ENCODE peak calls at places on chromosomes 6 and 20, in six cellular contexts. X is brain microvascular endothelial cell, G is psoas muscle, O is fibroblast of the aortic adventitia, F is PC-3, C is HFF-Myc. J is an unnamed sample.

GRCh38 chr6:130516604-130517003 is 150.8 kb downstream of the TMEM200A start:
- DNase-seq in X (no peak), G (no peak), O (no peak), F (no peak), C (no peak), J (no peak)

GRCh38 chr6:101011165-101011564 is 130.0 kb upstream of the ASCC3 start:
- DNase-seq in X (no peak), G (no peak), O (no peak), F (peak; percentile 74), C (no peak), J (no peak)

GRCh38 chr20:50651676-50652075 is 39.7 kb downstream of the RIPOR3 start:
- DNase-seq in X (no peak), G (no peak), O (no peak), F (no peak), C (no peak), J (no peak)

GRCh38 chr20:9129756-9130155 is 60.9 kb downstream of the PLCB4 start:
- DNase-seq in X (no peak), G (no peak), O (no peak), F (no peak), C (no peak), J (no peak)

GRCh38 chr6:41302638-41303037 is 16.2 kb upstream of the TREM1 start:
- DNase-seq in X (no peak), G (no peak), O (no peak), F (no peak), C (no peak), J (no peak)

GRCh38 chr20:38227578-38228360 is 32.8 kb downstream of the KIAA1755 start:
- DNase-seq in X (no peak), G (no peak), O (no peak), F (no peak), C (no peak), J (no peak)

GRCh38 chr6:37679539-37680476 is 17.9 kb downstream of the MDGA1 start:
- DNase-seq in X (no peak), G (no peak), O (no peak), F (no peak), C (no peak), J (no peak)

GRCh38 chr20:4511776-4512175 is 209.9 kb upstream of the PRND start:
- DNase-seq in X (no peak), G (no peak), O (no peak), F (no peak), C (no peak), J (no peak)

GRCh38 chr6:40426341-40427066 is 160.7 kb downstream of the LRFN2 start:
- DNase-seq in X (no peak), G (no peak), O (no peak), F (no peak), C (no peak), J (no peak)

GRCh38 chr20:12967932-12968331 is 40.8 kb upstream of the SPTLC3 start:
- DNase-seq in X (no peak), G (no peak), O (no peak), F (no peak), C (no peak), J (no peak)

GRCh38 chr6:137699036-137699683 is 167.9 kb upstream of the TNFAIP3 start:
- DNase-seq in X (no peak), G (no peak), O (no peak), F (peak; percentile 23), C (no peak), J (no peak)
- H3K4me3 ChIP-seq in X (no peak overlapping the region), G (no peak overlapping the region), O (no peak overlapping the region), F (no peak overlapping the region), C (no peak overlapping the region), J (no peak overlapping the region)

DNA sequence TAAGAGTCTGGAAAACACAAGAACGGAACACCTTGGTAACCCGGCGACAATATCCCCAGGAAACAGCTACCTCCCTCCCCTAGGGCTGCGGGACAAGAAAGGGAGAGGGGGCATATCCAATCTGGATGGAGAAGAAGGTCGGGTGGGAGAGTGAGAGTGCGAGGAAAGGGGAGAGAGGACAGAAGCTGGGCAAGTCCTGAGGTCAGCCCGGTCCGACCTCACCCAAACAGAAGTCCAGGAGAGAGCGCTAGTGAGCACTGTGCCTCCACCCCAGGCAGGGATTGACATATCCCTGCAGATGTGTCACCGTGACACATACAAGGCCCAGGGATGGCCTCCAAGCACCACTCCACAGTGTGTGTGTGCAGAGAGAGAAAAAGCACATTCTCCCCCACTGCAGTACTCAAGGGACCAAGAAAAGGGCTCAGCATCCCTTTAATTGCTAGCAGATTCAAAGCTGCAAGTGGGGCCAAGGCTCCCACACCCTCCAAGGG is 3.3 kb downstream of the PXDC1 start:
- DNase-seq in X (peak; percentile 77), G (peak; percentile 81), O (peak; percentile 86), F (peak; percentile 90), C (peak; percentile 70), J (no peak)
- H3K4me3 ChIP-seq in X (peak overlapping the region; percentile 85), G (peak overlapping the region; percentile 22), O (peak overlapping the region; percentile 75), F (peak overlapping the region; percentile 80), C (peak overlapping the region; percentile 67), J (no peak overlapping the region)

GRCh38 chr6:109321752-109322151 is 60.5 kb downstream of the CD164 start:
- DNase-seq in X (no peak), G (no peak), O (no peak), F (no peak), C (no peak), J (no peak)

GRCh38 chr6:109325400-109325801 is 56.9 kb downstream of the CD164 start:
- DNase-seq in X (no peak), G (no peak), O (no peak), F (no peak), C (no peak), J (no peak)

GRCh38 chr6:109326346-109326745 is 55.9 kb downstream of the CD164 start:
- DNase-seq in X (no peak), G (no peak), O (no peak), F (no peak), C (no peak), J (no peak)

GRCh38 chr6:109327502-109327901 is 54.8 kb downstream of the CD164 start:
- DNase-seq in X (no peak), G (no peak), O (no peak), F (no peak), C (no peak), J (no peak)

DNA sequence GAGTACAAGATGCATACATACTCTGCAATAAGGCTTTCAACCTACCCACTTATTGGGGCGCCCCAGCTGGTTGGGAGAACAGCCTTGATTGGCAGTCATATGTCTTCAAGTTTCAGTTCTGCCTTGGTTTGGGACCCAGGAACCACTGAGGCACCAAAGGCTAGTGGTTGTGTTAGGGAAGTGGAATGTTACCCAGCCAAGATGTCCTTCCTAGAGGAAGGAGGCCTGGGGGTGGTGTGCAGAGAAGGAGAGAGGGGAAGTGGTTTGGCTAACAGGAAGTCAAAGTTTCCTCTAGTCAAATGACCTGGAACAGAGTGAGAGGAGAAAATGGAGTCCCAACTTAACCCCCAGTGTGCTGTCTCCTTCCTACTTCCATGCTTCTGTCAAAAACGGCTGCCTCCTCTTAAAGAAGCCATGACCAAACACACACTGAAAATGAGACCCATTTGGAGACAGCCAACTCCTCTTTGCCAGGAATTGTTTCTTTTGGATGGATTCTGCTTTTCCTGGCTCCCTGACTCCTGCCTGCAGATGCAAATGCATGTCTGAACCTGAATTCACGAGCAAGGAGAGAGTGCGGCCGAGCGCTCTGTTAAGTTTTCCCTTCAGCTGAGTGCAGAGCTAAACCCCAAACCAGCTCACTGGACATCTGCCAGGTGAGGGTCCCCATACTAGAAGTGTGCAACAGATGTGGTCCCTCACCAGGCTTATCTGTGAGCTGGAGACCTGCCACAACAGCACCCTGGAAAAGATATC is 59.3 kb downstream of the CD164 start:
- DNase-seq in X (no peak), G (no peak), O (peak; percentile 46), F (no peak), C (no peak), J (no peak)
- H3K4me3 ChIP-seq in X (no peak overlapping the region), G (no peak overlapping the region), O (no peak overlapping the region), F (no peak overlapping the region), C (no peak overlapping the region), J (no peak overlapping the region)

GRCh38 chr6:28791002-28791383 is 132.8 kb downstream of the TRIM27 start:
- DNase-seq in X (no peak), G (no peak), O (no peak), F (no peak), C (no peak), J (no peak)
- H3K4me3 ChIP-seq in X (no peak overlapping the region), G (no peak overlapping the region), O (no peak overlapping the region), F (peak overlapping the region; percentile 31), C (no peak overlapping the region), J (no peak overlapping the region)

DNA sequence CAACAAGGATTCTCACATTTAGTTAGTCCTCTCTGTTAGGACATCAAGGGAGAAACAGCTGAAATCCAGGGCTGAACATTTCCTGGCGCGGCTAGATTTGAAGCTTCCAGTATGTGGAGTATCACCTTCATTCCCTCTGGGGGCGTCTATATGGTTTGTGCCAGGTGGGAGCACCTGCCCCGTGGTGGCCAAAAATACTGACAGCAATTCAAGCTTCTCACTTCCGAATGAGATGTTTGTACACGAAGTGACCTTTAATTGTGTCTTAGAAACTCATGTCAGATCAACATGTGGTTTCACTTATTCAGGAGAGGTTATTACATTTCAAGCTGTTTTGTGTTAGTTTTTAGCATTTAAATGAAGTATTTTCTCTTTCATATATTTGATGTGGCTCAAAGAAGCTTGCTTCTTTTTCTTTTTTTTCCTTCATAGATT is 67.3 kb upstream of the ZNF217 start:
- DNase-seq in X (no peak), G (no peak), O (peak; percentile 50), F (no peak), C (no peak), J (no peak)
- H3K4me3 ChIP-seq in X (no peak overlapping the region), G (no peak overlapping the region), O (no peak overlapping the region), F (no peak overlapping the region), C (no peak overlapping the region), J (no peak overlapping the region)

GRCh38 chr6:44256291-44257006 is 879 bp downstream of the SLC35B2 start:
- DNase-seq in X (no peak), G (no peak), O (no peak), F (peak; percentile 45), C (no peak), J (no peak)
- H3K4me3 ChIP-seq in X (peak overlapping the region; percentile 81), G (peak overlapping the region; percentile 94), O (peak overlapping the region; percentile 92), F (peak overlapping the region; percentile 81), C (peak overlapping the region; percentile 93), J (peak overlapping the region; percentile 70)

GRCh38 chr6:33193619-33194018 is 1.4 kb upstream of the COL11A2 start:
- DNase-seq in X (no peak), G (no peak), O (no peak), F (no peak), C (no peak), J (no peak)

GRCh38 chr6:33190504-33191107 is 1.7 kb downstream of the COL11A2 start:
- DNase-seq in X (no peak), G (no peak), O (no peak), F (no peak), C (no peak), J (no peak)

GRCh38 chr6:33191383-33192104 is 723 bp downstream of the COL11A2 start:
- DNase-seq in X (no peak), G (no peak), O (no peak), F (no peak), C (no peak), J (no peak)

GRCh38 chr6:33192671-33193602 is 670 bp upstream of the COL11A2 start:
- DNase-seq in X (no peak), G (peak; percentile 31), O (no peak), F (no peak), C (no peak), J (no peak)

DNA sequence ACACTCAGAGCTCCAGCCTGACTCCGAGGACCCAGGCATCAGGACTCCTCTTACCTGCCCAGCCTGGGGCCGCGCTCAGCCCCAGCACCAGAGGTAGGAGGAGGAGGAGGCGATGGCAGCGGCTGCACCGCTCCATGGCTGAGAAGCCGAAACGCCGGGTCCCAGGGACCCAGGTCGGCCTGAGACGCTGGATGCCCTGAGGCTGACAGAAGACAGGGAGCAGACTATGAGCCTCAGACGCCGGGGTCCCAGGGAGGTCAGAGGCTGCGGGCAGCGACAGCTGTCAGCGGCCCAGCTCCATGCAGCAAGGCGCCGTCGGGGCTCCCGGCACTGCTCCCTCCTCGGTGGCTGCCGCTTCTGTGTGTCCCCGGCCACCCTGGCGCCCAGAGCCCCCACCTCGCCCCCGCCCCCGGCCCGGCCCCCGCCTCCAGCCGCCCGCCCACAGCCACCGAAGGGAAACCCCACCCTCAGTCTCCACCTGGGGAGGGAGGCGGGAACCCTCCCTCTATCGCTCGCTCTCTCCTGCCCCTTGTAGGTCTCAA is at the start of gene COL11A2:
- DNase-seq in X (no peak), G (no peak), O (no peak), F (no peak), C (no peak), J (no peak)
- H3K4me3 ChIP-seq in X (peak within 1 kb of the TSS; percentile 31), G (peak within 1 kb of the TSS; percentile 64), O (peak within 1 kb of the TSS; percentile 46), F (no peak within 1 kb of the TSS), C (peak within 1 kb of the TSS; percentile 15), J (peak within 1 kb of the TSS; percentile 77)

J was measured in iPS DF 6.9.